ENCODE peak calls at places on chromosomes 7 and 10, in six cellular contexts. Z, F, E, Y, N and Q are unnamed samples. For H3K4me1, the result is how much of the 10 kb centered on the place peaks cover.

GRCh38 chr7:100072462-100072861 is 9.1 kb downstream of the ZNF3 start:
- DNase-seq in Z (no peak), F (no peak), E (no peak), Y (no peak), N (no peak), Q (no peak)

GRCh38 chr7:91579837-91580236 is 300.7 kb downstream of the MTERF1 start:
- DNase-seq in Z (no peak), F (no peak), E (no peak), Y (no peak), N (no peak), Q (no peak)

GRCh38 chr7:157994319-157994718 is 593.3 kb downstream of the PTPRN2 start:
- DNase-seq in Z (no peak), F (no peak), E (no peak), Y (no peak), N (no peak), Q (no peak)

GRCh38 chr10:49364747-49365146 is 31.1 kb downstream of the DRGX start:
- DNase-seq in Z (no peak), F (no peak), E (no peak), Y (no peak), N (no peak), Q (no peak)

GRCh38 chr10:97278491-97278989 is 13.9 kb downstream of the ARHGAP19 start:
- DNase-seq in Z (no peak), F (no peak), E (no peak), Y (peak), N (no peak), Q (no peak)

GRCh38 chr10:20327954-20328353 is 511.7 kb downstream of the PLXDC2 start:
- DNase-seq in Z (no peak), F (no peak), E (no peak), Y (no peak), N (no peak), Q (no peak)

GRCh38 chr7:1367501-1367900 is 91.8 kb downstream of the MICALL2 start:
- DNase-seq in Z (no peak), F (no peak), E (no peak), Y (no peak), N (no peak), Q (no peak)

GRCh38 chr10:28503114-28503513 is 29.8 kb upstream of the WAC start:
- DNase-seq in Z (peak), F (no peak), E (peak), Y (no peak), N (no peak), Q (peak)

GRCh38 chr10:116237260-116237659 is 35.7 kb downstream of the GFRA1 start:
- DNase-seq in Z (no peak), F (no peak), E (no peak), Y (no peak), N (no peak), Q (no peak)

DNA sequence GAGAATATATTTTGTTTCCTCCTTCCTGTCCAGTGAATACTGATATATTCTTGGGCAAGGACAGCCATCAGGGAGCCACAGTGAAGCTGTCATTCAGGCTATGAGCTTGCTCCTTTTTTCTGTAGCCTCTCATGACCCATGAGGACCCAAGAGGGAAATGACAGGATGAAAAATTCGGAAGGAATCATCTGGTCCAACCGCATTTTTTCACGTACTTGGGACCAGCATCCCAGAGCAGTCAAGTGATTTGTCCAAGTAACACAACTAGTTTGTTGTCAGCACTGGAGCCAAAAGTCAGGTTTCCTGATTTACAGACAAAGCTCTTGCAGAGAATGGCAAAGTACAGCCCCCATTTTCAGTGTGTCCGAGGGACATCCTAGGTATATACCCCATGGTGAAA is 47.2 kb upstream of the AGBL3 start:
- DNase-seq in Z (no peak), F (no peak), E (no peak), Y (no peak), N (no peak), Q (no peak)
- H3K4me1 ChIP-seq in Z (under half), F (under half), E (under half), Y (under half), N (under half), Q (under half)

GRCh38 chr10:121594076-121594475 is 4.2 kb downstream of the FGFR2 start:
- DNase-seq in Z (no peak), F (no peak), E (no peak), Y (no peak), N (no peak), Q (no peak)
- H3K4me3 ChIP-seq in Z (peak), F (no peak), E (no peak), Y (no peak), N (no peak), Q (no peak)

GRCh38 chr10:75283150-75284096 is 47.7 kb upstream of the COMTD1 start:
- DNase-seq in Z (no peak), F (no peak), E (no peak), Y (peak), N (no peak), Q (no peak)
- TF ChIP-seq CTCF in Z (no peak), F (no peak), E (no peak), Y (no peak), N (no peak), Q (no peak)

GRCh38 chr10:132592790-132593788 is 55.5 kb downstream of the INPP5A start:
- DNase-seq in Z (peak), F (peak), E (no peak), Y (no peak), N (no peak), Q (no peak)
- H3K4me1 ChIP-seq in Z (half or more), F (half or more), E (under half), Y (under half), N (under half), Q (under half)

GRCh38 chr10:125061557-125062243 is 98.7 kb downstream of the CTBP2 start:
- DNase-seq in Z (no peak), F (no peak), E (no peak), Y (no peak), N (no peak), Q (no peak)
- H3K4me3 ChIP-seq in Z (no peak), F (no peak), E (peak), Y (no peak), N (no peak), Q (no peak)

GRCh38 chr10:109889867-109890266 is 33.4 kb downstream of the XPNPEP1 start:
- DNase-seq in Z (no peak), F (no peak), E (no peak), Y (no peak), N (no peak), Q (no peak)
- TF ChIP-seq CTCF in Z (no peak), F (no peak), E (no peak), Y (no peak), N (no peak), Q (no peak)

GRCh38 chr10:110724116-110724701 is 80.1 kb downstream of the RBM20 start:
- DNase-seq in Z (no peak), F (no peak), E (no peak), Y (no peak), N (no peak), Q (no peak)

GRCh38 chr10:110723224-110723891 is 79.2 kb downstream of the RBM20 start:
- DNase-seq in Z (no peak), F (no peak), E (no peak), Y (no peak), N (no peak), Q (no peak)

GRCh38 chr10:110724937-110725336 is 80.8 kb downstream of the RBM20 start:
- DNase-seq in Z (no peak), F (no peak), E (no peak), Y (no peak), N (no peak), Q (no peak)

GRCh38 chr10:110730345-110731055 is 86.4 kb downstream of the RBM20 start:
- DNase-seq in Z (no peak), F (no peak), E (no peak), Y (no peak), N (no peak), Q (no peak)

GRCh38 chr10:110725809-110726641 is 81.9 kb downstream of the RBM20 start:
- DNase-seq in Z (no peak), F (no peak), E (peak), Y (peak), N (no peak), Q (no peak)
- H3K4me1 ChIP-seq in Z (under half), F (under half), E (under half), Y (under half), N (under half), Q (under half)

GRCh38 chr7:33788493-33788892 is 116.8 kb upstream of the BMPER start:
- DNase-seq in Z (no peak), F (no peak), E (no peak), Y (no peak), N (no peak), Q (no peak)

GRCh38 chr7:33792547-33793105 is 112.7 kb upstream of the BMPER start:
- DNase-seq in Z (no peak), F (no peak), E (no peak), Y (no peak), N (no peak), Q (no peak)

GRCh38 chr7:33789871-33790270 is 115.5 kb upstream of the BMPER start:
- DNase-seq in Z (no peak), F (no peak), E (no peak), Y (no peak), N (no peak), Q (no peak)

GRCh38 chr7:33792041-33792440 is 113.3 kb upstream of the BMPER start:
- DNase-seq in Z (no peak), F (no peak), E (no peak), Y (no peak), N (no peak), Q (no peak)

DNA sequence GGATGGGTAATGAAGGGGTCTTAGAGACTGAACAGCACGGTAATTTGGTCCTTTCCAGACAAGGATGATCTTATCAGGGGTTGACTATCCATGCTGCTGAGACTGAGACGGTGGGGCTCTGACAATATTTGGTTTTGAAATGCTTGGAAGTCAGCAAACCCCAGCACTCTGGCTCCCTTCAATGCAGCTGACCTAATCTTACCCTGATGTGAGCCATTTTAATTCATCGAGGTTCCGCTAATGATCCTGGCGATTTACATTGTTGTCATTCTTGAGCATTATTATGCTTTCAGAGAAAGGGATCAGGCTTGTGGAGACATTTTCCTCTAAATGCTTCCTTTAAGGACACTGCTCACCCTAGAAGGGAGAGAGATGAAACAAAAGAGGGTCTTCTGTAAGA is 114.6 kb upstream of the BMPER start:
- DNase-seq in Z (no peak), F (no peak), E (no peak), Y (no peak), N (no peak), Q (no peak)
- H3K4me3 ChIP-seq in Z (no peak), F (no peak), E (no peak), Y (no peak), N (no peak), Q (no peak)

GRCh38 chr10:14758994-14759664 is 15.6 kb downstream of the FAM107B start:
- DNase-seq in Z (peak), F (no peak), E (no peak), Y (no peak), N (no peak), Q (no peak)
- TF ChIP-seq CTCF in Z (peak), F (no peak), E (no peak), Y (no peak), N (no peak), Q (peak)

DNA sequence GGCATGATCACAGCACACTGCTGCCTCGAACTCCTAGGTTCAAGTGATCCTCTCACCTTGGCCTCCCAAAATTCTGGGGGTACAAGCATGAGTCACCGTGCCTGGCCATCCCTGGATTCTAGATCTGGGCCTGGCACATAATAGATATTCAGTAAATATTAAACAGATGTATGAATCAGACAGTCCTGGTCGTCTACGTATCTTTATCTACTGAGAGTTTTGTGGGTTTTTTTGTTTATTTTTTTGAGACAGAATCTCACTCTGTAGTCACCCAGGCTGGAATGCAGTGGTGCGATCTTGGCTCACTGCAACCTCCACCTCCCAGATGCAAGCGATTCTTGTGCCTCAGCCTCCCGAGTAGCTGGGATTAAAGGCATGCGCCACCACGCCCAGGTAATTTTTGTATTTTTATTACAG is 24.3 kb upstream of the ITGB1 start:
- DNase-seq in Z (no peak), F (no peak), E (no peak), Y (peak), N (no peak), Q (no peak)
- H3K4me1 ChIP-seq in Z (under half), F (half or more), E (under half), Y (under half), N (under half), Q (under half)